ENCODE peak calls at places on chromosomes 11 and 22, in five cellular contexts. L, H, J, T and S are unnamed samples.
A peak's percentile ranks its signal among the peaks of the same experiment; 100 is the strongest.

GRCh38 chr11:14041040-14041439 is 78.5 kb downstream of the SPON1 start:
- DNase-seq in H (no peak), L (no peak), T (no peak), J (no peak), S (no peak)

GRCh38 chr11:114179234-114179941 is 116.8 kb upstream of the NNMT start:
- DNase-seq in L (peak; percentile 92), T (no peak), J (no peak), H (peak; percentile 71), S (no peak)

GRCh38 chr11:66850588-66851250 is 6.1 kb upstream of the LRFN4 start:
- DNase-seq in T (no peak), J (no peak), H (peak; percentile 40), L (no peak), S (no peak)

GRCh38 chr11:1310772-1311468 is 1.5 kb upstream of the TOLLIP start:
- DNase-seq in T (no peak), L (no peak), H (no peak), J (no peak), S (no peak)

GRCh38 chr11:12411806-12412727 is 34.7 kb downstream of the PARVA start:
- DNase-seq in L (peak; percentile 98), T (no peak), J (peak; percentile 87), H (no peak), S (peak; percentile 82)

GRCh38 chr22:37162221-37163095 is 12.7 kb upstream of the IL2RB start:
- DNase-seq in T (no peak), H (no peak), J (no peak), L (no peak), S (no peak)

GRCh38 chr11:6443269-6444003 is 2.6 kb upstream of the HPX start:
- DNase-seq in J (no peak), T (no peak), H (no peak), L (peak; percentile 77), S (peak; percentile 61)

GRCh38 chr11:130555251-130555841 is 106.9 kb downstream of the ADAMTS15 start:
- DNase-seq in L (no peak), H (no peak), T (no peak), J (no peak), S (no peak)

GRCh38 chr11:60785806-60786361 is 751 bp downstream of the MS4A10 start:
- DNase-seq in T (no peak), L (peak; percentile 37), H (no peak), J (no peak), S (no peak)

GRCh38 chr11:26777276-26777939 is 55.5 kb upstream of the SLC5A12 start:
- DNase-seq in L (no peak), J (no peak), H (no peak), T (no peak), S (no peak)

GRCh38 chr22:24954114-24954463 is 1.6 kb downstream of the KIAA1671 start:
- DNase-seq in H (no peak), L (no peak), J (no peak), T (no peak), S (no peak)

GRCh38 chr22:49827307-49827852 is 293 bp downstream of the BRD1 start:
- DNase-seq in J (no peak), L (peak; percentile 52), T (no peak), H (no peak), S (no peak)

GRCh38 chr11:130772266-130773227 is 143.7 kb downstream of the SNX19 start:
- DNase-seq in H (no peak), L (peak; percentile 98), J (peak; percentile 90), T (no peak), S (no peak)

GRCh38 chr22:26903030-26903856 is 245.9 kb downstream of the MIAT start:
- DNase-seq in J (no peak), L (no peak), H (no peak), T (no peak), S (peak; percentile 8)

GRCh38 chr22:30398685-30399680 is 2.2 kb downstream of the SEC14L2 start:
- DNase-seq in J (no peak), L (no peak), T (no peak), H (no peak), S (no peak)

GRCh38 chr22:23837911-23838685 is 708 bp downstream of the DERL3 start:
- DNase-seq in J (no peak), L (no peak), T (no peak), H (no peak), S (no peak)

GRCh38 chr22:24810043-24810749 is 4.2 kb downstream of the SGSM1 start:
- DNase-seq in H (no peak), L (no peak), J (no peak), T (no peak), S (peak; percentile 15)

GRCh38 chr22:41687901-41688364 is 734 bp downstream of the SNU13 start:
- DNase-seq in T (no peak), J (no peak), H (no peak), L (peak; percentile 50), S (peak; percentile 26)

GRCh38 chr11:69969890-69970784 is 108.0 kb upstream of the ANO1 start:
- DNase-seq in L (no peak), H (no peak), J (no peak), T (no peak), S (no peak)

GRCh38 chr11:111541209-111542061 is 915 bp downstream of the LAYN start:
- DNase-seq in L (peak; percentile 73), H (peak; percentile 57), T (no peak), J (no peak), S (peak; percentile 69)

GRCh38 chr11:36048496-36049247 is 104.8 kb downstream of the LDLRAD3 start:
- DNase-seq in T (no peak), H (no peak), L (no peak), J (no peak), S (no peak)

GRCh38 chr22:20551805-20552449 is 44.5 kb downstream of the MED15 start:
- DNase-seq in L (no peak), J (no peak), H (no peak), T (no peak), S (no peak)

GRCh38 chr22:44259366-44260215 is 53.2 kb downstream of the SHISAL1 start:
- DNase-seq in L (no peak), J (no peak), H (peak; percentile 20), T (peak; percentile 39), S (no peak)

DNA sequence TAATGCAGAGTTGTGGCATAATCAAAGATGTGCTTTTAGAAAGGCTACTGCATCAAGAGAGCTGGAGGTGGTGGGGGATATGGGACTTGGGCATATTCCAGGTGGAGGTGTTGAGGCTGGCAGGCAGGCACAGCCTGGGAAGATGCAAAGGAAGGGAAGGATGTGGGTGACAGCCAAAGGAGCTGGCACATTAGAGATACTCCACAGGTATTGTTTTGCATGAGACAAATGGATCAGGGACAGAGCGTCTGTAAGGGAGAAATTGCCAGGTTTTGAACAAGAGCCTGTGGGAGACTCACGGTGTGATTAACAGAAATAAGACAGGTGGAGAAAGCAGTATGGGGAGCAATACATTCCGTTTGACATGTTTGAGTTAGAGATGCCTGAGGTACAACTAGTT is 263.7 kb downstream of the NELL1 start:
- DNase-seq in L (no peak), H (no peak), J (no peak), T (no peak), S (no peak)
- TF ChIP-seq CTCF in L (no peak), H (no peak), J (no peak), T (no peak), S (no peak)

GRCh38 chr11:29962243-29962642 is 54.6 kb downstream of the KCNA4 start:
- DNase-seq in T (no peak), L (no peak), J (no peak), H (no peak), S (peak; percentile 30)
- TF ChIP-seq CTCF in T (peak; percentile 69), L (no peak), J (no peak), H (no peak), S (peak; percentile 76)

GRCh38 chr11:2926611-2927492 is 2.4 kb downstream of the PHLDA2 start:
- DNase-seq in T (no peak), H (no peak), L (no peak), J (no peak), S (no peak)

GRCh38 chr11:2929511-2929879 is 275 bp upstream of the PHLDA2 start:
- DNase-seq in H (peak; percentile 65), L (peak; percentile 95), T (no peak), J (no peak), S (no peak)

GRCh38 chr11:2928605-2929510 is at the start of gene PHLDA2:
- DNase-seq in L (peak; percentile 89), H (peak; percentile 64), T (no peak), J (no peak), S (peak; percentile 46)

GRCh38 chr11:2927493-2927800 is 1.8 kb downstream of the PHLDA2 start:
- DNase-seq in T (no peak), H (no peak), J (no peak), L (no peak), S (no peak)

GRCh38 chr11:2927851-2928604 is 1.2 kb downstream of the PHLDA2 start:
- DNase-seq in J (no peak), T (no peak), H (no peak), L (peak; percentile 62), S (no peak)
- TF ChIP-seq CTCF in J (peak; percentile 5), T (no peak), H (no peak), L (no peak), S (no peak)

DNA sequence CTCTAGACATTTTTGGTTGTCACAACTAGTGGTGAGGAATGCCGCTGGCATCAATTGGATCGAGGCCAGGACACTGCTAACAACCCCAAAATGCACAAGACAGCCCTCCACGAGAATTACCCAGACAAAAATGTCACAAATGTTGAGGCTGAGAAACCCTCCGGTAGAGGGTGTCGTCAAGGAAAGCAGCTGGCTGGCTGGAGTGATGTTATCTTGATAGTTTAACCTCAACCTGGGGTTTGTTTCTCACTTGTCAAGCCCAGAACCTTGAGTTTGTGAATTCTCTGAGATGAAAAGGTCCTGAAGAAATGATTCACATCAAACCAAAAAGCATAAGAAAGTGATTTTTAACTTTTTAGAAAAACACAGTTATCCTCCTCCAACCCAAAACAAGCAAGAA is 21.1 kb upstream of the TMPRSS13 start:
- DNase-seq in J (no peak), H (no peak), T (no peak), L (peak; percentile 18), S (no peak)
- TF ChIP-seq CTCF in J (no peak), H (no peak), T (peak; percentile 33), L (no peak), S (no peak)